ENCODE peak calls at places on chromosome 13, in eight cellular contexts. Q is fibroblast of villous mesenchyme; S is stimulated activated naive B cell treated with anti-CD40 and anti-IgM and Interleukin-4, amounts not matched to agents 10 μg/mL and 1 μg/mL and 100 μg/mL, for 72 hours; F is AG09309; E is AG09319; I is iris pigment epithelial cell; R is amniotic stem cell; P is NCI-H1436. T is an unnamed sample.
A peak's percentile ranks its signal among the peaks of the same experiment; 100 is the strongest.

GRCh38 chr13:21328201-21328600 is 130.9 kb downstream of the ZDHHC20 start:
- DNase-seq in Q (no peak), S (no peak), F (no peak), E (no peak), I (no peak), R (no peak), P (no peak), T (no peak)

GRCh38 chr13:73440296-73440895 is 381.6 kb downstream of the KLF5 start:
- DNase-seq in Q (no peak), S (no peak), F (no peak), E (no peak), I (peak; percentile 22), R (no peak), P (no peak), T (peak; percentile 45)

GRCh38 chr13:106145070-106145469 is 390.4 kb downstream of the EFNB2 start:
- DNase-seq in Q (no peak), S (no peak), F (no peak), E (no peak), I (no peak), R (no peak), P (no peak), T (no peak)

GRCh38 chr13:38951525-38952313 is 38.9 kb downstream of the STOML3 start:
- DNase-seq in Q (no peak), S (no peak), F (no peak), E (no peak), I (no peak), R (no peak), P (no peak), T (peak; percentile 53)

GRCh38 chr13:50613356-50613831 is 230.1 kb downstream of the DLEU7 start:
- DNase-seq in Q (no peak), S (no peak), F (no peak), E (no peak), I (no peak), R (no peak), P (no peak), T (no peak)

GRCh38 chr13:78599911-78600310 is 3.4 kb downstream of the POU4F1 start:
- DNase-seq in Q (no peak), S (no peak), F (no peak), E (no peak), I (no peak), R (no peak), P (no peak), T (no peak)

GRCh38 chr13:53052675-53053074 is 24.1 kb downstream of the OLFM4 start:
- DNase-seq in Q (no peak), S (no peak), F (no peak), E (no peak), I (no peak), R (no peak), P (no peak), T (no peak)

GRCh38 chr13:110361365-110361911 is 54.4 kb downstream of the COL4A2 start:
- DNase-seq in Q (peak; percentile 93), S (no peak), F (peak; percentile 76), E (peak; percentile 73), I (peak; percentile 54), R (no peak), P (no peak), T (no peak)

GRCh38 chr13:32229443-32229842 is 85.7 kb downstream of the ZAR1L start:
- DNase-seq in Q (no peak), S (no peak), F (no peak), E (no peak), I (peak; percentile 54), R (no peak), P (no peak), T (no peak)

GRCh38 chr13:113035209-113035800 is 66.3 kb downstream of the MCF2L start:
- DNase-seq in Q (no peak), S (no peak), F (no peak), E (no peak), I (no peak), R (no peak), P (no peak), T (no peak)

GRCh38 chr13:78603240-78603947 is at the start of gene POU4F1:
- DNase-seq in Q (no peak), S (peak; percentile 41), F (no peak), E (no peak), I (peak; percentile 17), R (no peak), P (peak; percentile 85), T (peak; percentile 78)

GRCh38 chr13:83453723-83454122 is 428.6 kb downstream of the SLITRK1 start:
- DNase-seq in Q (no peak), S (no peak), F (no peak), E (no peak), I (no peak), R (no peak), P (no peak), T (no peak)

GRCh38 chr13:31699650-31700049 is 39.7 kb upstream of the RXFP2 start:
- DNase-seq in Q (no peak), S (no peak), F (no peak), E (no peak), I (no peak), R (no peak), P (no peak), T (no peak)

GRCh38 chr13:29520671-29521070 is 74.8 kb downstream of the SLC7A1 start:
- DNase-seq in Q (peak; percentile 86), S (no peak), F (peak; percentile 62), E (peak; percentile 67), I (peak; percentile 83), R (peak; percentile 61), P (no peak), T (no peak)

GRCh38 chr13:84925443-84925842 is 873.8 kb downstream of the SLITRK6 start:
- DNase-seq in Q (no peak), S (no peak), F (no peak), E (no peak), I (peak; percentile 3), R (no peak), P (no peak), T (peak; percentile 81)

GRCh38 chr13:106088094-106088493 is 447.4 kb downstream of the EFNB2 start:
- DNase-seq in Q (no peak), S (no peak), F (no peak), E (no peak), I (peak; percentile 42), R (no peak), P (no peak), T (no peak)

GRCh38 chr13:109509154-109509905 is 277.1 kb downstream of the IRS2 start:
- DNase-seq in Q (peak; percentile 68), S (no peak), F (no peak), E (peak; percentile 4), I (peak; percentile 79), R (no peak), P (no peak), T (peak; percentile 84)

GRCh38 chr13:101522607-101523006 is 70.1 kb downstream of the ITGBL1 start:
- DNase-seq in Q (no peak), S (no peak), F (no peak), E (no peak), I (no peak), R (no peak), P (no peak), T (no peak)

GRCh38 chr13:113623491-113624234 is 34.3 kb downstream of the ATP4B start:
- DNase-seq in Q (no peak), S (no peak), F (no peak), E (no peak), I (no peak), R (no peak), P (no peak), T (no peak)

GRCh38 chr13:30038884-30039283 is 188.5 kb upstream of the UBL3 start:
- DNase-seq in Q (peak; percentile 34), S (no peak), F (peak; percentile 87), E (peak; percentile 52), I (no peak), R (peak; percentile 37), P (no peak), T (no peak)

GRCh38 chr13:42377640-42378382 is 105.9 kb downstream of the AKAP11 start:
- DNase-seq in Q (no peak), S (peak; percentile 84), F (no peak), E (no peak), I (peak; percentile 51), R (no peak), P (peak; percentile 38), T (no peak)

GRCh38 chr13:113975416-113975815 is 1.5 kb upstream of the C13orf46 start:
- DNase-seq in Q (no peak), S (no peak), F (no peak), E (no peak), I (no peak), R (no peak), P (no peak), T (no peak)

GRCh38 chr13:23175920-23176319 is 4.9 kb upstream of the SGCG start:
- DNase-seq in Q (no peak), S (no peak), F (no peak), E (no peak), I (no peak), R (no peak), P (no peak), T (peak; percentile 10)

GRCh38 chr13:45015300-45015699 is 26.0 kb downstream of the GPALPP1 start:
- DNase-seq in Q (no peak), S (no peak), F (no peak), E (no peak), I (peak; percentile 25), R (no peak), P (no peak), T (peak; percentile 8)

GRCh38 chr13:50448535-50448981 is 394.9 kb downstream of the DLEU7 start:
- DNase-seq in Q (no peak), S (no peak), F (no peak), E (no peak), I (no peak), R (no peak), P (no peak), T (peak; percentile 79)

GRCh38 chr13:106630650-106631049 is 62.7 kb upstream of the ARGLU1 start:
- DNase-seq in Q (no peak), S (no peak), F (no peak), E (no peak), I (no peak), R (no peak), P (no peak), T (no peak)

GRCh38 chr13:37681295-37682032 is 82.9 kb upstream of the POSTN start:
- DNase-seq in Q (peak; percentile 97), S (no peak), F (peak; percentile 76), E (peak; percentile 16), I (peak; percentile 95), R (no peak), P (no peak), T (peak; percentile 4)

GRCh38 chr13:52835071-52835793 is 13.2 kb downstream of the PCDH8 start:
- DNase-seq in Q (no peak), S (no peak), F (no peak), E (no peak), I (no peak), R (no peak), P (no peak), T (no peak)